ENCODE peak calls at places on chromosomes 7 and 10, in four cellular contexts. One of them, this sample, is unnamed.

GRCh38 chr10:124676416-124677062 is 67.6 kb downstream of the FAM53B start:
- DNase-seq in activated CD4-positive, alpha-beta T cell treated with anti-CD3 and anti-CD28 coated beads, Interleukin-2, amount 10 ng/mL, durations not matched to agents 7 days and 5 days: no peak
- DNase-seq in OCI-LY7: no peak
- DNase-seq in occipital lobe: no peak
- DNase-seq in this sample: no peak

GRCh38 chr10:49385939-49386922 is 9.7 kb downstream of the DRGX start:
- DNase-seq in OCI-LY7: no peak
- DNase-seq in occipital lobe: no peak
- DNase-seq in activated CD4-positive, alpha-beta T cell treated with anti-CD3 and anti-CD28 coated beads, Interleukin-2, amount 10 ng/mL, durations not matched to agents 7 days and 5 days: no peak
- DNase-seq in this sample: no peak

GRCh38 chr10:78899996-78900714 is 168.6 kb upstream of the ZMIZ1 start:
- DNase-seq in activated CD4-positive, alpha-beta T cell treated with anti-CD3 and anti-CD28 coated beads, Interleukin-2, amount 10 ng/mL, durations not matched to agents 7 days and 5 days: no peak
- DNase-seq in OCI-LY7: no peak
- DNase-seq in occipital lobe: no peak
- DNase-seq in this sample: no peak

GRCh38 chr7:156095908-156096539 is 283.8 kb upstream of the SHH start:
- DNase-seq in activated CD4-positive, alpha-beta T cell treated with anti-CD3 and anti-CD28 coated beads, Interleukin-2, amount 10 ng/mL, durations not matched to agents 7 days and 5 days: peak
- DNase-seq in occipital lobe: no peak
- DNase-seq in OCI-LY7: peak
- DNase-seq in this sample: no peak

GRCh38 chr10:23063387-23064287 is 31.7 kb upstream of the MSRB2 start:
- DNase-seq in OCI-LY7: no peak
- DNase-seq in activated CD4-positive, alpha-beta T cell treated with anti-CD3 and anti-CD28 coated beads, Interleukin-2, amount 10 ng/mL, durations not matched to agents 7 days and 5 days: no peak
- DNase-seq in occipital lobe: peak
- DNase-seq in this sample: no peak

GRCh38 chr10:20995123-20995978 is 98.2 kb upstream of the NEBL start:
- DNase-seq in activated CD4-positive, alpha-beta T cell treated with anti-CD3 and anti-CD28 coated beads, Interleukin-2, amount 10 ng/mL, durations not matched to agents 7 days and 5 days: no peak
- DNase-seq in occipital lobe: peak
- DNase-seq in OCI-LY7: no peak
- DNase-seq in this sample: no peak

GRCh38 chr10:8637640-8638039 is 583.2 kb downstream of the GATA3 start:
- DNase-seq in activated CD4-positive, alpha-beta T cell treated with anti-CD3 and anti-CD28 coated beads, Interleukin-2, amount 10 ng/mL, durations not matched to agents 7 days and 5 days: no peak
- DNase-seq in occipital lobe: no peak
- DNase-seq in OCI-LY7: no peak
- DNase-seq in this sample: no peak

GRCh38 chr10:124632064-124632531 is 112.1 kb downstream of the FAM53B start:
- DNase-seq in OCI-LY7: no peak
- DNase-seq in occipital lobe: no peak
- DNase-seq in activated CD4-positive, alpha-beta T cell treated with anti-CD3 and anti-CD28 coated beads, Interleukin-2, amount 10 ng/mL, durations not matched to agents 7 days and 5 days: peak
- DNase-seq in this sample: no peak

GRCh38 chr7:150405584-150406310 is 26.6 kb downstream of the ZNF775 start:
- DNase-seq in activated CD4-positive, alpha-beta T cell treated with anti-CD3 and anti-CD28 coated beads, Interleukin-2, amount 10 ng/mL, durations not matched to agents 7 days and 5 days: peak
- DNase-seq in OCI-LY7: peak
- DNase-seq in occipital lobe: peak
- DNase-seq in this sample: peak

GRCh38 chr10:133277993-133278576 is 1.4 kb upstream of the ADAM8 start:
- DNase-seq in activated CD4-positive, alpha-beta T cell treated with anti-CD3 and anti-CD28 coated beads, Interleukin-2, amount 10 ng/mL, durations not matched to agents 7 days and 5 days: no peak
- DNase-seq in occipital lobe: no peak
- DNase-seq in OCI-LY7: no peak
- DNase-seq in this sample: no peak

GRCh38 chr7:102258073-102258748 is 28.5 kb upstream of the SH2B2 start:
- DNase-seq in occipital lobe: no peak
- DNase-seq in activated CD4-positive, alpha-beta T cell treated with anti-CD3 and anti-CD28 coated beads, Interleukin-2, amount 10 ng/mL, durations not matched to agents 7 days and 5 days: no peak
- DNase-seq in OCI-LY7: no peak
- DNase-seq in this sample: no peak

GRCh38 chr10:16854623-16855022 is 37.4 kb upstream of the RSU1 start:
- DNase-seq in occipital lobe: no peak
- DNase-seq in activated CD4-positive, alpha-beta T cell treated with anti-CD3 and anti-CD28 coated beads, Interleukin-2, amount 10 ng/mL, durations not matched to agents 7 days and 5 days: no peak
- DNase-seq in OCI-LY7: no peak
- DNase-seq in this sample: no peak

GRCh38 chr10:119243478-119243877 is 36.1 kb downstream of the GRK5 start:
- DNase-seq in OCI-LY7: no peak
- DNase-seq in occipital lobe: no peak
- DNase-seq in activated CD4-positive, alpha-beta T cell treated with anti-CD3 and anti-CD28 coated beads, Interleukin-2, amount 10 ng/mL, durations not matched to agents 7 days and 5 days: no peak
- DNase-seq in this sample: no peak

GRCh38 chr7:16712916-16713315 is 40.6 kb upstream of the TSPAN13 start:
- DNase-seq in activated CD4-positive, alpha-beta T cell treated with anti-CD3 and anti-CD28 coated beads, Interleukin-2, amount 10 ng/mL, durations not matched to agents 7 days and 5 days: no peak
- DNase-seq in OCI-LY7: no peak
- DNase-seq in occipital lobe: no peak
- DNase-seq in this sample: no peak

GRCh38 chr10:26310361-26310760 is 93.8 kb downstream of the GAD2 start:
- DNase-seq in OCI-LY7: peak
- DNase-seq in occipital lobe: no peak
- DNase-seq in activated CD4-positive, alpha-beta T cell treated with anti-CD3 and anti-CD28 coated beads, Interleukin-2, amount 10 ng/mL, durations not matched to agents 7 days and 5 days: no peak
- DNase-seq in this sample: no peak

GRCh38 chr7:129438839-129439640 is 4.8 kb downstream of the STRIP2 start:
- DNase-seq in activated CD4-positive, alpha-beta T cell treated with anti-CD3 and anti-CD28 coated beads, Interleukin-2, amount 10 ng/mL, durations not matched to agents 7 days and 5 days: no peak
- DNase-seq in occipital lobe: no peak
- DNase-seq in OCI-LY7: no peak
- DNase-seq in this sample: no peak

GRCh38 chr10:5709865-5710264 is 25.2 kb downstream of the TASOR2 start:
- DNase-seq in OCI-LY7: no peak
- DNase-seq in occipital lobe: no peak
- DNase-seq in activated CD4-positive, alpha-beta T cell treated with anti-CD3 and anti-CD28 coated beads, Interleukin-2, amount 10 ng/mL, durations not matched to agents 7 days and 5 days: no peak
- DNase-seq in this sample: no peak

GRCh38 chr7:38858281-38858884 is 50.6 kb downstream of the VPS41 start:
- DNase-seq in occipital lobe: no peak
- DNase-seq in OCI-LY7: no peak
- DNase-seq in activated CD4-positive, alpha-beta T cell treated with anti-CD3 and anti-CD28 coated beads, Interleukin-2, amount 10 ng/mL, durations not matched to agents 7 days and 5 days: no peak
- DNase-seq in this sample: no peak

GRCh38 chr10:97991875-97992274 is 38.5 kb downstream of the CRTAC1 start:
- DNase-seq in OCI-LY7: no peak
- DNase-seq in occipital lobe: no peak
- DNase-seq in activated CD4-positive, alpha-beta T cell treated with anti-CD3 and anti-CD28 coated beads, Interleukin-2, amount 10 ng/mL, durations not matched to agents 7 days and 5 days: no peak
- DNase-seq in this sample: no peak

GRCh38 chr7:47803846-47804245 is 144.4 kb downstream of the PKD1L1 start:
- DNase-seq in occipital lobe: no peak
- DNase-seq in activated CD4-positive, alpha-beta T cell treated with anti-CD3 and anti-CD28 coated beads, Interleukin-2, amount 10 ng/mL, durations not matched to agents 7 days and 5 days: no peak
- DNase-seq in OCI-LY7: no peak
- DNase-seq in this sample: no peak

GRCh38 chr7:145928937-145929336 is 187.7 kb upstream of the CNTNAP2 start:
- DNase-seq in activated CD4-positive, alpha-beta T cell treated with anti-CD3 and anti-CD28 coated beads, Interleukin-2, amount 10 ng/mL, durations not matched to agents 7 days and 5 days: no peak
- DNase-seq in occipital lobe: no peak
- DNase-seq in OCI-LY7: no peak
- DNase-seq in this sample: no peak

GRCh38 chr7:129784783-129785456 is 167.8 kb downstream of the UBE2H start:
- DNase-seq in occipital lobe: no peak
- DNase-seq in activated CD4-positive, alpha-beta T cell treated with anti-CD3 and anti-CD28 coated beads, Interleukin-2, amount 10 ng/mL, durations not matched to agents 7 days and 5 days: no peak
- DNase-seq in OCI-LY7: peak
- DNase-seq in this sample: no peak

GRCh38 chr10:66838656-66839055 is 87.2 kb upstream of the LRRTM3 start:
- DNase-seq in activated CD4-positive, alpha-beta T cell treated with anti-CD3 and anti-CD28 coated beads, Interleukin-2, amount 10 ng/mL, durations not matched to agents 7 days and 5 days: no peak
- DNase-seq in occipital lobe: no peak
- DNase-seq in OCI-LY7: no peak
- DNase-seq in this sample: no peak

GRCh38 chr7:30896783-30897617 is 14.7 kb upstream of the AQP1 start:
- DNase-seq in activated CD4-positive, alpha-beta T cell treated with anti-CD3 and anti-CD28 coated beads, Interleukin-2, amount 10 ng/mL, durations not matched to agents 7 days and 5 days: no peak
- DNase-seq in OCI-LY7: no peak
- DNase-seq in occipital lobe: no peak
- DNase-seq in this sample: no peak

GRCh38 chr7:46524350-46524749 is 603.3 kb upstream of the IGFBP3 start:
- DNase-seq in OCI-LY7: no peak
- DNase-seq in activated CD4-positive, alpha-beta T cell treated with anti-CD3 and anti-CD28 coated beads, Interleukin-2, amount 10 ng/mL, durations not matched to agents 7 days and 5 days: no peak
- DNase-seq in occipital lobe: no peak
- DNase-seq in this sample: no peak

GRCh38 chr7:96508371-96508770 is 186.5 kb upstream of the SLC25A13 start:
- DNase-seq in occipital lobe: no peak
- DNase-seq in activated CD4-positive, alpha-beta T cell treated with anti-CD3 and anti-CD28 coated beads, Interleukin-2, amount 10 ng/mL, durations not matched to agents 7 days and 5 days: no peak
- DNase-seq in OCI-LY7: no peak
- DNase-seq in this sample: no peak

GRCh38 chr7:1810961-1811849 is 141.1 kb downstream of the ELFN1 start:
- DNase-seq in activated CD4-positive, alpha-beta T cell treated with anti-CD3 and anti-CD28 coated beads, Interleukin-2, amount 10 ng/mL, durations not matched to agents 7 days and 5 days: no peak
- DNase-seq in OCI-LY7: no peak
- DNase-seq in occipital lobe: no peak
- DNase-seq in this sample: no peak

This sample was measured in hippocampal formation.